ENCODE peak calls at places on chromosomes 4 and X, in eight cellular contexts. G, P, M, J, B, I, L and Y are unnamed samples.

GRCh38 chrX:136752796-136753195 is 27.9 kb downstream of the ARHGEF6 start:
- DNase-seq in G (peak), I (peak), J (no peak), L (no peak), P (no peak), B (no peak), M (no peak), Y (no peak)

GRCh38 chr4:128385199-128385598 is 97.6 kb upstream of the PGRMC2 start:
- DNase-seq in B (no peak), M (no peak), P (no peak), G (no peak), J (no peak), L (no peak), I (no peak), Y (no peak)

GRCh38 chrX:71143508-71143907 is 1.1 kb upstream of the NLGN3 start:
- DNase-seq in I (peak), M (peak), J (peak), G (peak), B (no peak), P (no peak), L (no peak), Y (no peak)

GRCh38 chr4:111433436-111433835 is 711.8 kb upstream of the FAM241A start:
- DNase-seq in J (no peak), I (no peak), G (no peak), P (no peak), M (no peak), L (no peak), B (no peak), Y (no peak)

GRCh38 chrX:134236690-134237362 is at the start of gene CCDC160:
- DNase-seq in L (peak), M (peak), J (peak), G (no peak), I (no peak), P (peak), B (no peak), Y (no peak)

GRCh38 chr4:157701695-157701994 is 471.2 kb downstream of the GASK1B start:
- DNase-seq in M (no peak), B (no peak), I (no peak), J (no peak), P (no peak), G (no peak), L (no peak), Y (no peak)

GRCh38 chrX:39766882-39767281 is 330.9 kb downstream of the BCOR start:
- DNase-seq in G (no peak), L (peak), M (no peak), B (no peak), P (peak), I (no peak), J (peak), Y (no peak)

GRCh38 chrX:79259073-79259689 is 108.0 kb downstream of the ITM2A start:
- DNase-seq in P (no peak), B (no peak), G (no peak), J (no peak), L (no peak), M (peak), I (no peak), Y (no peak)

GRCh38 chr4:95549246-95550138 is 719 bp upstream of the UNC5C start:
- DNase-seq in G (peak), I (peak), P (peak), M (peak), B (no peak), J (peak), L (peak), Y (no peak)

GRCh38 chrX:153438522-153438921 is 7.3 kb downstream of the TREX2 start:
- DNase-seq in J (no peak), G (no peak), P (no peak), I (peak), B (no peak), M (peak), L (no peak), Y (peak)

GRCh38 chr4:48635310-48635709 is 144.8 kb downstream of the FRYL start:
- DNase-seq in G (peak), P (no peak), L (no peak), J (no peak), M (no peak), I (peak), B (no peak), Y (no peak)

GRCh38 chr4:179625391-179625790 is 2183.2 kb upstream of the AGA start:
- DNase-seq in M (peak), L (no peak), G (peak), P (no peak), B (no peak), I (peak), J (no peak), Y (no peak)

DNA sequence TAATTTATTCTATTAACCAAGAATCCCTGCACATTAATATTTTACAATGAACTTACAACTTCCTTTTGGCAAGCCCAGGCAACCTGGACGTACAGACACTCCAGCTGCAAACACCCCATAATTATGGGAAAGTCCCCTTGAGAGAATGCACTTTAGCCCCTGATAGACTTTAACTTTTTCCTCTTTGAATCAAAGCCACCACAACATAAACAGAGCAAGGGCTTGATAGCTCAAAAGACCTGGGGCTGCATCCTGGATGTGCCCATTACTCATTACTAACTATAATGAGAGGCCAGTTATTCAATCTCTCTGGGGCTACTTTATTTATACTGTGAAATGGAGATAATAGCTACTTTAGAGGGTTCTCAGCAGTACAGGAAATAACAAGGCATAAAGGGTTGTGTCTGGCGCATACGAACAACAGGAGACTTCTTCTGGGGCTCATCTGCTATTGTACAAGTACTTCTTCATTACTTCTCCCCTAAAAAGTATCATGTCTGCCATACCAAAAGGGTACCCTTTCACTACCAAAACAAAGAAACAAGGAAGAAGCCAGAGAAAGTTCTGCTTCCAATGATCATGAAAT is 54.9 kb downstream of the CASK start:
- DNase-seq in M (no peak), L (no peak), G (no peak), J (no peak), P (no peak), I (no peak), B (no peak), Y (no peak)
- H3K4me3 ChIP-seq in M (no peak), L (no peak), G (no peak), J (no peak), P (no peak), I (no peak), B (no peak), Y (no peak)

GRCh38 chrX:77446029-77446585 is 1.1 kb upstream of the FGF16 start:
- DNase-seq in M (no peak), G (no peak), P (no peak), L (no peak), B (no peak), J (no peak), I (no peak), Y (no peak)
- TF ChIP-seq CTCF in M (peak), G (peak), P (peak), L (no peak), B (no peak), J (no peak), I (peak), Y (no peak)

GRCh38 chr4:80206111-80206510 is 8.8 kb downstream of the PRDM8 start:
- DNase-seq in J (no peak), L (no peak), M (no peak), G (no peak), I (no peak), B (no peak), P (no peak), Y (no peak)

GRCh38 chr4:80208606-80209005 is 11.3 kb downstream of the PRDM8 start:
- DNase-seq in P (no peak), M (no peak), J (no peak), G (no peak), B (no peak), I (no peak), L (no peak), Y (no peak)

GRCh38 chr4:80206541-80207171 is 9.4 kb downstream of the PRDM8 start:
- DNase-seq in J (peak), B (no peak), M (peak), P (no peak), G (no peak), I (no peak), L (no peak), Y (no peak)

GRCh38 chr4:80207172-80207583 is 9.9 kb downstream of the PRDM8 start:
- DNase-seq in G (no peak), I (no peak), B (no peak), J (no peak), P (no peak), M (no peak), L (no peak), Y (no peak)

DNA sequence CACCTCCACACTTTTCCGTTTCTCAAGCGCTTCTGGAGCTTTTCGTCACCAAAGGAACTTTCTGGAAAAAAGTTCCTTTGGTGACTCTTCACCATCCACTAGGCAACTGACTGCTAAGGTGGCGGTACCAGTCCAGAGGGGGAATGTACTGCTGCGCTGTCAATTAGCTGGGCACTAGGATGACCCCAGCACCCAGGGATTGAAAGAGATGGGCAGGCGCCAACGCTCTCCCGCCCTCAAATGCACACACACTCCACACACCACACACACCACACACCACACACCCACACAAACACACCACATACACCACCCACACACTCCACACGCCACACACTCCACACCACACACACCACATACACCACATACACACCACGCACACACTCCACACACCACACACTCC is 10.4 kb downstream of the PRDM8 start:
- DNase-seq in G (no peak), M (no peak), P (no peak), I (no peak), B (no peak), J (no peak), L (no peak), Y (no peak)
- H3K4me3 ChIP-seq in G (no peak), M (no peak), P (no peak), I (no peak), B (no peak), J (no peak), L (no peak), Y (no peak)

GRCh38 chr4:170623899-170624298 is 534.1 kb upstream of the AADAT start:
- DNase-seq in J (no peak), L (no peak), P (no peak), B (no peak), G (no peak), I (no peak), M (no peak), Y (no peak)
- TF ChIP-seq CTCF in J (no peak), L (no peak), P (no peak), B (no peak), G (no peak), I (no peak), M (no peak), Y (no peak)

GRCh38 chrX:64977830-64978229 is 1.6 kb upstream of the ZC4H2 start:
- DNase-seq in B (no peak), M (no peak), G (no peak), L (no peak), P (no peak), I (no peak), J (no peak), Y (no peak)

GRCh38 chrX:64976673-64977040 is 407 bp upstream of the ZC4H2 start:
- DNase-seq in L (no peak), M (no peak), I (no peak), J (no peak), G (no peak), B (no peak), P (no peak), Y (no peak)

GRCh38 chrX:64975491-64975890 is 759 bp downstream of the ZC4H2 start:
- DNase-seq in M (peak), G (peak), I (peak), L (no peak), B (no peak), J (peak), P (peak), Y (no peak)

GRCh38 chrX:64975989-64976672 is at the start of gene ZC4H2:
- DNase-seq in G (peak), M (peak), I (peak), L (peak), P (peak), B (peak), J (peak), Y (peak)

DNA sequence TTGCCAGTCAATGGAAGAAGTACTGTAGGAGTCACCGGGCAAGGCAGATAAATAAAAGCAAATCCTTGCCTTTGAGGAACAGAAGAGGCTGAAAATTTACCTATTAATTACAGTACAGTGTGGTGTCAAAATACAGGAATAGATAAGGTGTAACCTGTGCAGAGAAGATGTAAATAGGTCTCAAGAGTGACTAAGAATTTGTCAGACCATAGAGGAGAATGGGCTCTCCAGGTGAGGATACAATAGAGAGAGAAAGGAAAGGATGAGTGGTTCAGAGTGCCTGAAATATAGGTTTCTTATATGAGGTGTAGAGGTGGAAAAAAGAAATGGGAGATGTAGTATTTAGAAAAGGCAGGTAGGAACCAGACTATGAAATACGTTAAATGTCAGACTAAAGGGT is 801 bp upstream of the ZC4H2 start:
- DNase-seq in I (no peak), L (no peak), B (no peak), J (no peak), P (no peak), G (no peak), M (no peak), Y (no peak)
- H3K4me3 ChIP-seq in I (no peak), L (no peak), B (no peak), J (peak), P (peak), G (no peak), M (no peak), Y (no peak)

DNA sequence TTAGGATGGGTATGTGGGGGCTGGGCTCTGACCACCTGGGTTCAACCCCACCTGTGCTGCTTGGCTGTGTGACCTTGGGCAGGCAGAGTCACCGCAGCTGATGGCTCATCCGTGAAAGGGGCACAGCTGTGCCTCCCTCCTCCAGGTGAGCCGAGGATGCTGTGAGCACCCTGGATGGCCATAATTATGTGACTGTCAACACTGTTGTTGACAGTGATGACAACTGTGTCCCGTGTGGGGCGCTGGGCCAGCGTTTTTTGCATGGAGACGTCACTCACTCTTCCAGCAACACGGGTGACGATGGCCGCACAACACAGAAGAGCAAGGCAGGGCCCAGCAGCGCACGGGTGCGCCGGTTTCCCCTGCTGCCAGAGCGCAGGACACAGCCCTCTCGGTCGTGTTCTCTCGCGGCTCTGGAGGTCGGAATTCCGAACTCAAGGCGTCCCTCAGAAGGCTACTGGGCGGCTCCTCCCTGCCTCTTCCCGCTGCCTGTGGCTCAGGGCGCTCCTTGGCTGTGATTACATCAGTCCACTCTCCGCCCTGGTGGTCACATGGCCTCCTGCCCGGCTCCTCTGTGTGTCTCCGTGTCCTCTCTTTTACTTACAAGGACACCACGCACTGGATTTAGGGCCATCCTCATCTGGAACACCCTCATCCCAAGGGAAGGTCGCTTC is 1.3 kb downstream of the SH3TC1 start:
- DNase-seq in B (peak), G (no peak), P (peak), J (peak), M (peak), L (no peak), I (no peak), Y (no peak)
- TF ChIP-seq CTCF in B (no peak), G (no peak), P (no peak), J (no peak), M (no peak), L (no peak), I (no peak), Y (no peak)

DNA sequence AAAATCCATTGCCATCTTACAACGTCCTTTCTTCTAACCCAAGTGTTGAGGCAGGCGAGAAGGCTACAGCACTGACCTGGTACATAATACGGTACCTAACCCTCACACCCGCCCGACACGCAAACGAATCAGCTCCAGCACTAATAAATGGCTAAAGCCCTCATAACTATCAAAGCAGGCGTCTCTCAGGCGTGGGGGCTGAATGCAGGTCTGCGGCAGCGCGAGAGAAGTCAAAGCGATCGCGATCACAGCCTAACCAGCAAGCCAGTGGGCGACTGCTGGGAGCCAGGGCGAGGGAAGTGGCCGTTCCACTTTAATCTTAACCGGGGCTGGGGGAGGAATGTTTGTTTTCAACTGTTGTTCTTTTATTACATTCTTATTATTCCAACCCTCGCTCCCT is 1.5 kb downstream of the CDX4 start:
- DNase-seq in L (no peak), P (no peak), I (no peak), J (no peak), B (no peak), G (no peak), M (no peak), Y (no peak)
- H3K4me3 ChIP-seq in L (no peak), P (peak), I (no peak), J (peak), B (no peak), G (no peak), M (no peak), Y (no peak)

DNA sequence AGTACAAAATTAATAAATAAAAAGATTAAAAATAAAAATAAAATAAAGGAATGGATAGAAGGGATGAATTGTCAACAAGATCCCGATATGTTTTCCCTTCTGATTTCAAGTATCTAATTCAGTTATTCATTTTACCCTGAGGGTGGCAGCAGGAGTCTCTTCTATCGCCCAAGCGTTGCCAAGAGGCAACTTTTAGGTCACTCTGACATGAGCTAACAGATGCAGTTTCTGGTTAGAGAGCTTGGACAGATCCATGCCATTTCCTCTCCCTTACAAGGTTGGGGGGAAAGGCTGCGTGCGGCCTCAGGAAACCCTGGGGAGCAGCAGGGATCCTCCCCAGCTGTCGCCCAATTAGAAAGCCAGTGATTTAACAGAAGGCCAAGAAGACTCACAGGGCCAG is 35.3 kb upstream of the WAS start:
- DNase-seq in M (peak), B (peak), J (peak), I (peak), L (no peak), P (no peak), G (peak), Y (peak)
- TF ChIP-seq CTCF in M (peak), B (no peak), J (peak), I (peak), L (peak), P (peak), G (peak), Y (no peak)

GRCh38 chr4:26047795-26048194 is 133.8 kb downstream of the SMIM20 start:
- DNase-seq in B (no peak), G (no peak), P (no peak), I (no peak), M (no peak), J (peak), L (no peak), Y (no peak)
- H3K4me3 ChIP-seq in B (no peak), G (no peak), P (no peak), I (no peak), M (no peak), J (no peak), L (no peak), Y (no peak)